ENCODE peak calls at places on chromosome 13, in ten cellular contexts. P, U, M, Y, R, S, D, Z, T and V are unnamed samples.

GRCh38 chr13:75636339-75637095 is 387 bp downstream of the LMO7 start:
- DNase-seq in M (no peak), S (peak; percentile 57), Z (peak; percentile 65), U (no peak), T (peak; percentile 26), D (no peak), R (peak; percentile 37), Y (peak; percentile 39), P (no peak), V (peak; percentile 24)

GRCh38 chr13:62919491-62919890 is 1503.8 kb upstream of the PCDH20 start:
- DNase-seq in S (no peak), Z (no peak), P (no peak), D (peak; percentile 81), Y (no peak), U (no peak), T (no peak), R (no peak), M (no peak), V (no peak)

GRCh38 chr13:110036060-110036459 is 249.7 kb upstream of the IRS2 start:
- DNase-seq in Y (no peak), R (no peak), S (no peak), M (no peak), D (no peak), P (no peak), U (no peak), Z (no peak), T (no peak), V (no peak)

GRCh38 chr13:25300861-25301346 is 521 bp upstream of the NUP58 start:
- DNase-seq in Y (no peak), P (no peak), D (no peak), M (peak; percentile 71), R (peak; percentile 25), T (no peak), Z (peak; percentile 58), U (no peak), S (no peak), V (no peak)

GRCh38 chr13:75704194-75704941 is 68.2 kb downstream of the LMO7 start:
- DNase-seq in S (no peak), U (no peak), Z (no peak), T (peak; percentile 71), R (no peak), D (no peak), M (no peak), P (no peak), Y (peak; percentile 54), V (peak; percentile 22)

GRCh38 chr13:19782049-19782726 is 557 bp downstream of the PSPC1 start:
- DNase-seq in P (peak; percentile 30), U (no peak), Z (peak; percentile 80), R (peak; percentile 46), S (peak; percentile 44), D (peak; percentile 87), M (peak; percentile 81), Y (peak; percentile 57), T (peak; percentile 57), V (peak; percentile 52)

GRCh38 chr13:74550039-74550438 is 415.8 kb upstream of the KLF12 start:
- DNase-seq in Y (no peak), U (no peak), S (peak; percentile 26), M (no peak), T (no peak), P (no peak), D (no peak), R (no peak), Z (no peak), V (no peak)

GRCh38 chr13:101941095-101941777 is 460.6 kb downstream of the FGF14 start:
- DNase-seq in D (no peak), U (no peak), S (no peak), T (peak; percentile 12), Y (peak; percentile 46), R (no peak), M (no peak), Z (no peak), P (no peak), V (peak; percentile 31)

GRCh38 chr13:51895906-51896888 is 34.4 kb downstream of the CCDC70 start:
- DNase-seq in Y (peak; percentile 65), T (peak; percentile 58), P (no peak), R (peak; percentile 15), D (no peak), S (peak; percentile 38), M (no peak), Z (peak; percentile 54), U (peak; percentile 11), V (peak; percentile 58)

GRCh38 chr13:53784331-53784730 is 755.7 kb downstream of the OLFM4 start:
- DNase-seq in S (no peak), R (no peak), Y (no peak), D (no peak), P (no peak), U (no peak), T (no peak), M (no peak), Z (no peak), V (no peak)

GRCh38 chr13:67390462-67391093 is 160.4 kb upstream of the PCDH9 start:
- DNase-seq in S (no peak), P (no peak), M (no peak), R (no peak), Y (peak; percentile 77), Z (no peak), D (no peak), T (peak; percentile 6), U (no peak), V (peak; percentile 20)

GRCh38 chr13:72383646-72384045 is 343.8 kb downstream of the MZT1 start:
- DNase-seq in M (no peak), P (no peak), T (no peak), Y (no peak), D (no peak), U (no peak), S (no peak), R (no peak), Z (no peak), V (no peak)

GRCh38 chr13:62747629-62748028 is 1332.0 kb upstream of the PCDH20 start:
- DNase-seq in U (peak; percentile 1), R (no peak), Z (no peak), D (no peak), P (no peak), Y (no peak), T (peak; percentile 1), M (no peak), S (no peak), V (peak; percentile 27)

GRCh38 chr13:39310961-39311360 is 272.7 kb downstream of the NHLRC3 start:
- DNase-seq in R (no peak), D (no peak), Y (no peak), S (no peak), Z (no peak), T (no peak), M (no peak), U (no peak), P (no peak), V (no peak)

GRCh38 chr13:94416454-94417080 is 62.9 kb downstream of the DCT start:
- DNase-seq in D (no peak), R (no peak), S (peak; percentile 15), Z (no peak), M (no peak), P (no peak), Y (peak; percentile 30), T (peak; percentile 59), U (no peak), V (peak; percentile 70)

GRCh38 chr13:67416047-67416925 is 186.2 kb upstream of the PCDH9 start:
- DNase-seq in U (no peak), Z (peak; percentile 54), D (no peak), Y (peak; percentile 38), T (peak; percentile 50), P (no peak), M (no peak), S (peak; percentile 2), R (no peak), V (peak; percentile 68)

GRCh38 chr13:26555413-26555812 is 2.1 kb upstream of the WASF3 start:
- DNase-seq in Y (no peak), S (no peak), U (no peak), M (no peak), D (no peak), P (no peak), Z (no peak), R (no peak), T (no peak), V (no peak)

GRCh38 chr13:39773833-39774232 is 118.4 kb downstream of the COG6 start:
- DNase-seq in M (no peak), D (no peak), S (no peak), U (no peak), Z (no peak), P (no peak), R (no peak), T (no peak), Y (peak; percentile 17), V (no peak)

GRCh38 chr13:112225429-112226090 is 150.6 kb upstream of the SPACA7 start:
- DNase-seq in D (no peak), Z (no peak), Y (no peak), T (no peak), U (no peak), P (no peak), S (no peak), M (no peak), R (no peak), V (no peak)
- TF ChIP-seq CTCF in D (no peak), Z (no peak), Y (no peak), T (no peak), U (no peak), P (no peak), S (no peak), M (no peak), R (no peak), V (no peak)

DNA sequence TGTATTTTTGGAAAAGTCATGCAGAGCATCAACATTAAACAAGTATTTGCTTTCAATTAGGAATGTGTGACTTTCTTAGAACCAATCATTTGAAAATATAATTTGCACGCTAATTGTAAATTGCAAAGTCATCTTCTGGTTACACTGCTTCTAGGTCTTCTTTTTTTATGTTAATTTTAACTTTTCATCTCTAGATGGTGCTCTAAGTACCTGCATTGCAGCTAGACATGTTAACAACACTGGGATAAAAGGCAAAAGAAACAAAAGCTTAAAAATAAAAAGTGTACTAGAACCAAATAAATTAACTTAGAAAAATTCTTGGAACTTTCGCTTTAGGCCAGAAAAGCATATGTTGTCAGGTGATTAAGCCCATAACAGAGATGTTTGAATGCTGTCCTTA is 2758.2 kb downstream of the PCDH9 start:
- DNase-seq in S (peak; percentile 10), D (no peak), U (peak; percentile 7), M (no peak), Z (no peak), Y (peak; percentile 76), P (no peak), T (peak; percentile 47), R (no peak), V (peak; percentile 43)
- TF ChIP-seq CTCF in S (peak; percentile 24), D (peak; percentile 76), U (no peak), M (no peak), Z (no peak), Y (no peak), P (no peak), T (peak; percentile 52), R (no peak), V (peak; percentile 55)

GRCh38 chr13:37173214-37173613 is 67.8 kb upstream of the CSNK1A1L start:
- DNase-seq in U (peak; percentile 70), T (peak; percentile 26), Z (no peak), R (no peak), Y (peak; percentile 78), P (no peak), M (no peak), D (no peak), S (no peak), V (no peak)
- TF ChIP-seq CTCF in U (no peak), T (no peak), Z (no peak), R (no peak), Y (peak; percentile 7), P (no peak), M (no peak), D (peak; percentile 12), S (no peak), V (no peak)

DNA sequence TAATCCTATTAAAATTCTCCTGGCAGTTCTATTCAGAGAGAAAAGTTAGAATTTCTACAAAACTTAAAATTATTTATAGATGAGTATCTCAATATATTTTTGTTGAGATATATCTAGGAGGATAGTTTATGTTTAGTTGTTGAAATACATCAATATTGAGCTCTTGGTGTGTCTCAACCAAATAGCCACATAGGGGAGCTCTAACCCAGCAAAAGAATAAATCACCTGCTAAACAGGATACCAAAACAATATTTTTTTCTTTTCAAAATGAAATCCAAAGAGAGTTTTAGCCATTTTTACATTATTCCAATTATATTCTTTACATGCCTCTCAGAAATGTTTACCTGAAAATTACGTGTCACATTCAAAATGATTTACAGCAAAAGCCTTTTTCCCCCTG is 954.7 kb downstream of the SLITRK6 start:
- DNase-seq in D (no peak), R (no peak), Z (no peak), M (no peak), T (peak; percentile 57), P (no peak), Y (peak; percentile 26), U (no peak), S (peak; percentile 9), V (peak; percentile 60)
- TF ChIP-seq CTCF in D (peak; percentile 66), R (no peak), Z (no peak), M (no peak), T (peak; percentile 53), P (no peak), Y (no peak), U (no peak), S (peak; percentile 40), V (peak; percentile 53)